ENCODE peak calls at places on chromosome 9, in ten cellular contexts. I is B cell; Y is pancreas; W is body of pancreas; Q is dorsolateral prefrontal cortex; O is endothelial cell; J is GM10248; D is thyroid gland; T is activated CD8-positive, alpha-beta T cell treated with anti-CD3 and anti-CD28 coated beads for 36 hours; S is IMR-90. R is an unnamed sample.

GRCh38 chr9:93905473-93906133 is 49.6 kb downstream of the BARX1 start:
- DNase-seq in Y (no peak), O (no peak), Q (peak), W (peak), T (no peak), S (no peak), D (no peak), I (no peak), J (no peak), R (no peak)

GRCh38 chr9:91898451-91899433 is 51.3 kb downstream of the ROR2 start:
- DNase-seq in O (peak), D (peak), J (no peak), Y (no peak), W (peak), Q (no peak), T (no peak), I (no peak), S (peak), R (peak)

GRCh38 chr9:125189011-125189360 is 617 bp downstream of the PPP6C start:
- DNase-seq in S (no peak), J (no peak), D (peak), Y (no peak), W (peak), Q (no peak), I (peak), T (peak), O (peak), R (peak)

GRCh38 chr9:30075451-30076199 is 2308.8 kb upstream of the ACO1 start:
- DNase-seq in O (no peak), I (no peak), J (peak), W (no peak), D (no peak), S (no peak), Q (no peak), Y (no peak), T (peak), R (peak)

GRCh38 chr9:94799578-94800264 is 73.2 kb downstream of the AOPEP start:
- DNase-seq in I (no peak), D (no peak), T (no peak), O (no peak), S (peak), W (no peak), Q (no peak), J (no peak), Y (no peak), R (no peak)

GRCh38 chr9:14316574-14317304 is 2.8 kb upstream of the NFIB start:
- DNase-seq in O (no peak), T (no peak), Q (peak), W (no peak), I (no peak), J (no peak), D (peak), S (no peak), Y (no peak), R (no peak)

GRCh38 chr9:105191508-105192118 is 52.8 kb upstream of the SLC44A1 start:
- DNase-seq in Y (no peak), T (no peak), I (no peak), O (no peak), S (no peak), D (no peak), W (no peak), Q (no peak), J (peak), R (peak)

GRCh38 chr9:137069508-137070071 is 767 bp downstream of the SAPCD2 start:
- DNase-seq in W (no peak), I (no peak), Q (no peak), S (no peak), T (no peak), D (no peak), O (peak), J (no peak), Y (no peak), R (peak)

GRCh38 chr9:20611751-20612287 is 10.5 kb downstream of the MLLT3 start:
- DNase-seq in T (no peak), S (peak), Y (no peak), I (no peak), D (no peak), Q (no peak), J (no peak), W (no peak), O (no peak), R (peak)

GRCh38 chr9:107368696-107369095 is 85.6 kb downstream of the RAD23B start:
- DNase-seq in T (no peak), J (no peak), I (no peak), Y (no peak), D (no peak), S (no peak), O (no peak), W (no peak), Q (no peak), R (no peak)

GRCh38 chr9:79946718-79947117 is 375.0 kb downstream of the TLE4 start:
- DNase-seq in D (peak), Y (no peak), J (no peak), Q (no peak), I (no peak), O (no peak), W (no peak), T (no peak), S (peak), R (no peak)

GRCh38 chr9:129287595-129288305 is 109.7 kb upstream of the IER5L start:
- DNase-seq in O (no peak), I (no peak), T (no peak), D (no peak), S (no peak), Y (no peak), Q (peak), J (no peak), W (no peak), R (no peak)

GRCh38 chr9:69554945-69555344 is 117.2 kb downstream of the APBA1 start:
- DNase-seq in Y (no peak), J (no peak), S (peak), Q (no peak), D (no peak), I (no peak), O (no peak), T (no peak), W (no peak), R (no peak)

GRCh38 chr9:100309992-100310391 is 42.8 kb downstream of the TEX10 start:
- DNase-seq in W (no peak), T (no peak), I (no peak), Q (no peak), O (no peak), D (no peak), Y (no peak), S (no peak), J (no peak), R (no peak)

GRCh38 chr9:92393686-92394085 is 10.7 kb downstream of the OGN start:
- DNase-seq in J (no peak), I (no peak), O (no peak), Y (no peak), D (no peak), T (no peak), Q (no peak), S (no peak), W (no peak), R (no peak)

GRCh38 chr9:115636596-115636995 is 517.0 kb upstream of the PAPPA start:
- DNase-seq in S (no peak), Q (no peak), J (no peak), Y (no peak), W (no peak), D (no peak), I (no peak), T (no peak), O (no peak), R (no peak)

GRCh38 chr9:100485196-100485595 is 12.2 kb downstream of the TMEFF1 start:
- DNase-seq in S (no peak), D (no peak), T (no peak), I (no peak), J (no peak), O (no peak), W (no peak), Y (no peak), Q (no peak), R (no peak)

GRCh38 chr9:93307468-93308157 is 123.7 kb downstream of the WNK2 start:
- DNase-seq in I (no peak), S (no peak), O (no peak), J (no peak), D (no peak), Y (no peak), T (no peak), W (peak), Q (no peak), R (no peak)

GRCh38 chr9:459491-460444 is 245.1 kb downstream of the DOCK8 start:
- DNase-seq in J (no peak), W (no peak), S (no peak), Y (no peak), O (no peak), Q (no peak), I (no peak), T (peak), D (no peak), R (no peak)

GRCh38 chr9:14467675-14468374 is 153.9 kb upstream of the NFIB start:
- DNase-seq in S (no peak), W (no peak), I (no peak), O (no peak), Q (no peak), T (no peak), Y (no peak), J (no peak), D (no peak), R (no peak)

GRCh38 chr9:131111854-131112311 is 13.5 kb upstream of the NUP214 start:
- DNase-seq in Y (no peak), D (no peak), T (no peak), W (no peak), Q (peak), I (no peak), J (no peak), O (no peak), S (no peak), R (no peak)

GRCh38 chr9:13088734-13089427 is 190.6 kb downstream of the MPDZ start:
- DNase-seq in I (peak), W (no peak), O (peak), J (peak), S (peak), Q (peak), Y (no peak), D (no peak), T (peak), R (peak)

GRCh38 chr9:113631811-113632665 is 168.5 kb downstream of the RGS3 start:
- DNase-seq in I (no peak), S (no peak), J (no peak), Y (no peak), O (no peak), D (no peak), T (no peak), Q (peak), W (no peak), R (no peak)

GRCh38 chr9:4062966-4063365 is 236.9 kb downstream of the GLIS3 start:
- DNase-seq in W (no peak), Y (no peak), Q (no peak), T (no peak), S (peak), J (no peak), D (no peak), O (no peak), I (no peak), R (no peak)

GRCh38 chr9:131263701-131264100 is 12.6 kb downstream of the FAM78A start:
- DNase-seq in W (no peak), Y (no peak), D (no peak), I (no peak), O (no peak), T (no peak), Q (no peak), S (no peak), J (no peak), R (no peak)

GRCh38 chr9:95092321-95093072 is 225.0 kb downstream of the FANCC start:
- DNase-seq in D (peak), J (no peak), S (peak), Q (no peak), W (peak), O (no peak), T (peak), I (no peak), Y (no peak), R (peak)

GRCh38 chr9:115855458-115856133 is 298.0 kb upstream of the PAPPA start:
- DNase-seq in T (no peak), I (no peak), D (no peak), Y (no peak), O (no peak), S (peak), Q (no peak), W (no peak), J (no peak), R (no peak)

GRCh38 chr9:90099262-90099982 is 494.6 kb downstream of the GADD45G start:
- DNase-seq in J (no peak), T (peak), Y (no peak), O (no peak), D (no peak), I (peak), S (peak), Q (no peak), W (no peak), R (peak)

GRCh38 chr9:123695391-123695790 is 234.5 kb downstream of the DENND1A start:
- DNase-seq in D (no peak), O (no peak), Q (no peak), T (no peak), I (no peak), J (no peak), Y (no peak), W (no peak), S (peak), R (no peak)

GRCh38 chr9:36437790-36438189 is 37.7 kb upstream of the RNF38 start:
- DNase-seq in I (no peak), S (no peak), O (no peak), W (no peak), D (no peak), Q (no peak), T (no peak), Y (no peak), J (no peak), R (peak)

GRCh38 chr9:13461588-13461987 is 182.1 kb upstream of the MPDZ start:
- DNase-seq in T (no peak), I (no peak), O (no peak), W (no peak), D (no peak), S (no peak), Y (no peak), J (no peak), Q (no peak), R (no peak)

GRCh38 chr9:35951736-35952135 is 6.2 kb downstream of the OR2S2 start:
- DNase-seq in O (no peak), J (no peak), D (no peak), I (no peak), S (peak), W (no peak), T (no peak), Y (no peak), Q (no peak), R (no peak)

GRCh38 chr9:95409650-95410426 is 92.3 kb upstream of the FANCC start:
- DNase-seq in T (no peak), O (no peak), Y (no peak), W (no peak), S (peak), J (no peak), D (no peak), Q (no peak), I (no peak), R (peak)

GRCh38 chr9:61671276-61671973 is 481.6 kb downstream of the SPATA31A7 start:
- DNase-seq in T (no peak), D (no peak), O (no peak), S (no peak), Q (peak), I (no peak), Y (no peak), J (no peak), W (no peak), R (no peak)

GRCh38 chr9:99445377-99445891 is 223.4 kb downstream of the SEC61B start:
- DNase-seq in O (no peak), I (no peak), D (peak), Y (no peak), Q (peak), T (no peak), S (peak), J (no peak), W (no peak), R (no peak)

GRCh38 chr9:100492952-100493351 is 20.0 kb downstream of the TMEFF1 start:
- DNase-seq in I (no peak), S (peak), Q (no peak), W (no peak), J (no peak), O (no peak), Y (no peak), T (no peak), D (no peak), R (peak)

GRCh38 chr9:116151966-116152381 is 1.6 kb upstream of the PAPPA start:
- DNase-seq in J (no peak), Q (no peak), S (peak), Y (no peak), D (no peak), O (no peak), I (no peak), T (no peak), W (no peak), R (no peak)

GRCh38 chr9:116152390-116152789 is 1.2 kb upstream of the PAPPA start:
- DNase-seq in T (no peak), Y (no peak), D (no peak), O (no peak), S (peak), I (no peak), W (no peak), Q (no peak), J (no peak), R (no peak)

GRCh38 chr9:977361-978116 is 1.1 kb downstream of the DMRT3 start:
- DNase-seq in O (peak), D (peak), S (no peak), Y (no peak), J (no peak), Q (no peak), T (no peak), I (no peak), W (no peak), R (no peak)

GRCh38 chr9:136021891-136022681 is 60.9 kb upstream of the UBAC1 start:
- DNase-seq in J (no peak), W (peak), Y (peak), I (no peak), Q (no peak), D (no peak), O (no peak), S (no peak), T (no peak), R (no peak)
- TF ChIP-seq CTCF in J (no peak), W (peak), Y (no peak), I (no peak), Q (no peak), D (no peak), O (peak), S (peak), T (no peak), R (no peak)

GRCh38 chr9:75198436-75198835 is 110.1 kb downstream of the OSTF1 start:
- DNase-seq in J (no peak), T (no peak), W (no peak), I (no peak), O (peak), Y (no peak), S (no peak), D (no peak), Q (no peak), R (no peak)
- TF ChIP-seq CTCF in J (no peak), T (no peak), W (no peak), I (no peak), O (peak), Y (no peak), S (no peak), D (no peak), Q (no peak), R (peak)

GRCh38 chr9:108756746-108757490 is 98.9 kb downstream of the ACTL7B start:
- DNase-seq in Q (no peak), T (no peak), W (no peak), O (no peak), I (no peak), D (peak), Y (no peak), J (no peak), S (no peak), R (no peak)
- TF ChIP-seq CTCF in Q (no peak), T (no peak), W (no peak), O (peak), I (no peak), D (no peak), Y (no peak), J (no peak), S (no peak), R (peak)

DNA sequence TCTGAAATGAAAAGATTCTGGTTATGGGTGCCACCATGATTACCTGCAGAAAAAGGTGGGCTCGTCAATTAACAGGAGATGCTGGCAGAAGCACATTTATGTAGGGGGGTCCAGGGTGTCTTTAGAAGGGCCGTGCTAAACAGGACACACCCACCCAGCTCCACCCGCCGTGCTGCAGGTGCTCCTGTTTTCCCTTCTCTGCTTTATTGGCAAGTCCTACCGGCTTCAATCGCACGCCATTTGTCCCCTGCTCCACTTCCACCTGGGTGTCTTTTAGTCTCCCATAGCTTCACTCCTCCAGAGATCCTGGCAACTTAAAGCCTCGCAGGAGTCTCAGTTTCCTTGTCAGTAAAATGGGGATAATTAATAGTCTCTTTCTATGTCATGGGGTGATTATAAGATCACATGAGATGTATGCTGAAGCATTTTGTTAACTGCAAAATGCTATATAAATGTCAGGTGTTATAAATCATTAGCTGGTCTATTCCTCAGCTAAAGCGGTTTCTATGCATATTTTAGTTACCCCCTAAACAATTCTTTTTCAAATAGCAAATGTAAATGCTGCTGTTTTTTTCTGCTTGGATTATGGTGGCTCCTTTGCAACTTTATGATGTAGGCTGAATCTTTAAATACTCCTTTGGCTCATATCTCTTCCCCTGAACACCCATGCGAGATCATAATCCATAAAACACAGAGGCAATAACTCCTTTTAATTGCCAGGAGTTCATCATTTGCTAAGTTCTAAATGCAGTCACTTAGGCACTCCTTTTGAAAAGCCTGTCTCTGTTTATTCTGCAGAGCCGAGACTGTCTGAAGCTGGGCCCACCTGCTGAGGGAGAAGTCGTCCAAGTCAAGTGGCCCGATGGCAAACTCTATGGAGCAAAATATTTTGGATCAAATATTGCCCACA is 406.9 kb downstream of the KDM4C start:
- DNase-seq in T (no peak), W (no peak), O (no peak), I (no peak), J (no peak), D (no peak), S (no peak), Y (no peak), Q (no peak), R (no peak)
- TF ChIP-seq CTCF in T (no peak), W (no peak), O (no peak), I (no peak), J (no peak), D (no peak), S (no peak), Y (no peak), Q (no peak), R (no peak)

GRCh38 chr9:78109075-78109474 is 77.5 kb upstream of the GNAQ start:
- DNase-seq in Q (no peak), J (no peak), Y (no peak), I (no peak), D (no peak), S (no peak), W (no peak), T (no peak), O (no peak), R (no peak)

GRCh38 chr9:78118742-78119473 is 87.3 kb upstream of the GNAQ start:
- DNase-seq in T (peak), S (peak), I (peak), Y (no peak), Q (no peak), J (peak), W (no peak), D (no peak), O (no peak), R (peak)

GRCh38 chr9:78112004-78112403 is 80.4 kb upstream of the GNAQ start:
- DNase-seq in Q (no peak), S (no peak), O (no peak), T (no peak), W (no peak), I (no peak), Y (no peak), J (no peak), D (no peak), R (no peak)

GRCh38 chr9:78114581-78114980 is 83.0 kb upstream of the GNAQ start:
- DNase-seq in I (no peak), O (no peak), D (peak), Y (no peak), S (no peak), W (no peak), Q (no peak), J (no peak), T (no peak), R (no peak)

GRCh38 chr9:78115073-78115472 is 83.5 kb upstream of the GNAQ start:
- DNase-seq in J (no peak), T (no peak), O (peak), Y (no peak), W (no peak), Q (no peak), I (peak), D (no peak), S (no peak), R (peak)
- TF ChIP-seq CTCF in J (peak), T (peak), O (peak), Y (no peak), W (no peak), Q (peak), I (peak), D (no peak), S (peak), R (peak)